ENCODE peak calls at places on chromosome 21, in ten cellular contexts. W, V, H, X, E, D, Z, O, T and B are unnamed samples.

GRCh38 chr21:31559368-31560119 is 99.9 kb upstream of the SOD1 start:
- DNase-seq in Z (peak; percentile 90), O (peak; percentile 94), W (peak; percentile 90), T (peak; percentile 85), V (peak; percentile 88), X (peak; percentile 86), D (peak; percentile 92), H (peak; percentile 92), E (no peak), B (peak; percentile 83)

GRCh38 chr21:31900121-31900895 is 27.5 kb downstream of the HUNK start:
- DNase-seq in W (peak; percentile 81), V (no peak), H (no peak), O (no peak), T (no peak), X (no peak), E (no peak), D (no peak), Z (no peak), B (no peak)

GRCh38 chr21:37455504-37455911 is 88.9 kb downstream of the DYRK1A start:
- DNase-seq in D (no peak), T (no peak), O (no peak), V (no peak), W (no peak), Z (no peak), H (peak; percentile 28), E (no peak), X (no peak), B (no peak)

GRCh38 chr21:46183910-46184624 is at the start of gene SPATC1L:
- DNase-seq in T (peak; percentile 58), D (peak; percentile 35), W (no peak), E (peak; percentile 44), V (peak; percentile 84), Z (no peak), H (peak; percentile 90), X (peak; percentile 32), O (peak; percentile 62), B (no peak)

GRCh38 chr21:36722370-36723368 is 23.8 kb downstream of the SIM2 start:
- DNase-seq in V (peak; percentile 25), Z (no peak), D (no peak), X (no peak), O (no peak), T (no peak), W (no peak), E (no peak), H (no peak), B (no peak)

GRCh38 chr21:14453339-14453738 is 70.4 kb upstream of the HSPA13 start:
- DNase-seq in X (no peak), Z (no peak), O (peak; percentile 42), V (no peak), T (no peak), D (no peak), E (no peak), W (no peak), H (no peak), B (no peak)

GRCh38 chr21:43631411-43632107 is 27.7 kb downstream of the HSF2BP start:
- DNase-seq in X (no peak), W (no peak), Z (no peak), E (no peak), H (no peak), D (no peak), V (no peak), T (no peak), O (no peak), B (no peak)

GRCh38 chr21:44868707-44869106 is 4.8 kb downstream of the PTTG1IP start:
- DNase-seq in D (no peak), H (no peak), O (no peak), X (no peak), E (no peak), T (no peak), W (no peak), Z (no peak), V (peak; percentile 8), B (no peak)

GRCh38 chr21:32727728-32728454 is at the start of gene SYNJ1:
- DNase-seq in V (peak; percentile 99), H (peak; percentile 91), W (peak; percentile 72), E (peak; percentile 83), T (peak; percentile 96), X (peak; percentile 87), D (peak; percentile 92), Z (peak; percentile 91), O (peak; percentile 95), B (peak; percentile 86)

GRCh38 chr21:44800971-44801467 is 601 bp downstream of the UBE2G2 start:
- DNase-seq in H (peak; percentile 23), E (peak; percentile 63), D (peak; percentile 42), O (no peak), V (no peak), T (peak; percentile 41), W (no peak), Z (no peak), X (no peak), B (peak; percentile 32)

GRCh38 chr21:44854391-44854663 is 19.2 kb downstream of the PTTG1IP start:
- DNase-seq in W (no peak), X (no peak), Z (no peak), T (no peak), D (no peak), O (peak; percentile 17), H (no peak), E (no peak), V (peak; percentile 37), B (no peak)

GRCh38 chr21:44085491-44086321 is 21.5 kb upstream of the PWP2 start:
- DNase-seq in H (no peak), Z (no peak), X (no peak), V (peak; percentile 53), W (no peak), O (no peak), D (no peak), E (no peak), T (no peak), B (no peak)

GRCh38 chr21:28426545-28426944 is 566.1 kb downstream of the LTN1 start:
- DNase-seq in O (no peak), H (no peak), T (no peak), W (no peak), E (no peak), V (no peak), X (no peak), D (no peak), Z (no peak), B (no peak)